ENCODE peak calls at places on chromosomes 6 and 20, in eight cellular contexts. One of them, this sample, is unnamed.

GRCh38 chr20:13024581-13024980 is 15.8 kb downstream of the SPTLC3 start:
- DNase-seq in anterior cingulate cortex: no peak
- DNase-seq in stimulated activated naive CD8-positive, alpha-beta T cell treated with anti-CD3 and anti-CD28 coated beads, Interleukin-15, amount 100 ng/mL, for 72 hours: no peak
- DNase-seq in neural progenitor cell: no peak
- DNase-seq in trophoblast cell: no peak
- DNase-seq in AG08396: no peak
- DNase-seq in activated naive CD8-positive, alpha-beta T cell treated with anti-CD3 and anti-CD28 coated beads, Interleukin-2, amount 50 U/mL, for 24 hours: no peak
- DNase-seq in GM03348: no peak
- DNase-seq in this sample: no peak

GRCh38 chr6:84583784-84584183 is 180.6 kb downstream of the TBX18 start:
- DNase-seq in anterior cingulate cortex: no peak
- DNase-seq in stimulated activated naive CD8-positive, alpha-beta T cell treated with anti-CD3 and anti-CD28 coated beads, Interleukin-15, amount 100 ng/mL, for 72 hours: no peak
- DNase-seq in neural progenitor cell: no peak
- DNase-seq in trophoblast cell: no peak
- DNase-seq in AG08396: peak
- DNase-seq in activated naive CD8-positive, alpha-beta T cell treated with anti-CD3 and anti-CD28 coated beads, Interleukin-2, amount 50 U/mL, for 24 hours: no peak
- DNase-seq in GM03348: no peak
- DNase-seq in this sample: no peak

GRCh38 chr20:39880890-39881289 is 808.1 kb downstream of the MAFB start:
- DNase-seq in anterior cingulate cortex: no peak
- DNase-seq in stimulated activated naive CD8-positive, alpha-beta T cell treated with anti-CD3 and anti-CD28 coated beads, Interleukin-15, amount 100 ng/mL, for 72 hours: no peak
- DNase-seq in neural progenitor cell: no peak
- DNase-seq in trophoblast cell: no peak
- DNase-seq in AG08396: no peak
- DNase-seq in activated naive CD8-positive, alpha-beta T cell treated with anti-CD3 and anti-CD28 coated beads, Interleukin-2, amount 50 U/mL, for 24 hours: no peak
- DNase-seq in GM03348: peak
- DNase-seq in this sample: no peak

GRCh38 chr6:38671885-38672467 is 31.0 kb downstream of the GLO1 start:
- DNase-seq in anterior cingulate cortex: no peak
- DNase-seq in stimulated activated naive CD8-positive, alpha-beta T cell treated with anti-CD3 and anti-CD28 coated beads, Interleukin-15, amount 100 ng/mL, for 72 hours: peak
- DNase-seq in neural progenitor cell: peak
- DNase-seq in trophoblast cell: peak
- DNase-seq in AG08396: peak
- DNase-seq in activated naive CD8-positive, alpha-beta T cell treated with anti-CD3 and anti-CD28 coated beads, Interleukin-2, amount 50 U/mL, for 24 hours: peak
- DNase-seq in GM03348: peak
- DNase-seq in this sample: no peak

GRCh38 chr6:76984572-76984971 is 478.7 kb downstream of the HTR1B start:
- DNase-seq in anterior cingulate cortex: no peak
- DNase-seq in stimulated activated naive CD8-positive, alpha-beta T cell treated with anti-CD3 and anti-CD28 coated beads, Interleukin-15, amount 100 ng/mL, for 72 hours: no peak
- DNase-seq in neural progenitor cell: no peak
- DNase-seq in trophoblast cell: no peak
- DNase-seq in AG08396: no peak
- DNase-seq in activated naive CD8-positive, alpha-beta T cell treated with anti-CD3 and anti-CD28 coated beads, Interleukin-2, amount 50 U/mL, for 24 hours: no peak
- DNase-seq in GM03348: no peak
- DNase-seq in this sample: no peak

GRCh38 chr6:9205645-9206044 is 770.3 kb upstream of the SLC35B3 start:
- DNase-seq in anterior cingulate cortex: no peak
- DNase-seq in stimulated activated naive CD8-positive, alpha-beta T cell treated with anti-CD3 and anti-CD28 coated beads, Interleukin-15, amount 100 ng/mL, for 72 hours: no peak
- DNase-seq in neural progenitor cell: no peak
- DNase-seq in trophoblast cell: no peak
- DNase-seq in AG08396: no peak
- DNase-seq in activated naive CD8-positive, alpha-beta T cell treated with anti-CD3 and anti-CD28 coated beads, Interleukin-2, amount 50 U/mL, for 24 hours: no peak
- DNase-seq in GM03348: no peak
- DNase-seq in this sample: no peak

GRCh38 chr6:138647006-138647405 is 126.6 kb upstream of the CCDC28A start:
- DNase-seq in anterior cingulate cortex: no peak
- DNase-seq in stimulated activated naive CD8-positive, alpha-beta T cell treated with anti-CD3 and anti-CD28 coated beads, Interleukin-15, amount 100 ng/mL, for 72 hours: no peak
- DNase-seq in neural progenitor cell: no peak
- DNase-seq in trophoblast cell: peak
- DNase-seq in AG08396: peak
- DNase-seq in activated naive CD8-positive, alpha-beta T cell treated with anti-CD3 and anti-CD28 coated beads, Interleukin-2, amount 50 U/mL, for 24 hours: no peak
- DNase-seq in GM03348: peak
- DNase-seq in this sample: no peak

GRCh38 chr6:45026003-45026516 is 302.1 kb upstream of the RUNX2 start:
- DNase-seq in anterior cingulate cortex: no peak
- DNase-seq in stimulated activated naive CD8-positive, alpha-beta T cell treated with anti-CD3 and anti-CD28 coated beads, Interleukin-15, amount 100 ng/mL, for 72 hours: no peak
- DNase-seq in neural progenitor cell: no peak
- DNase-seq in trophoblast cell: peak
- DNase-seq in AG08396: no peak
- DNase-seq in activated naive CD8-positive, alpha-beta T cell treated with anti-CD3 and anti-CD28 coated beads, Interleukin-2, amount 50 U/mL, for 24 hours: no peak
- DNase-seq in GM03348: peak
- DNase-seq in this sample: no peak

GRCh38 chr20:63891061-63892002 is 3.6 kb upstream of the DNAJC5 start:
- DNase-seq in anterior cingulate cortex: no peak
- DNase-seq in stimulated activated naive CD8-positive, alpha-beta T cell treated with anti-CD3 and anti-CD28 coated beads, Interleukin-15, amount 100 ng/mL, for 72 hours: no peak
- DNase-seq in neural progenitor cell: no peak
- DNase-seq in trophoblast cell: no peak
- DNase-seq in AG08396: no peak
- DNase-seq in activated naive CD8-positive, alpha-beta T cell treated with anti-CD3 and anti-CD28 coated beads, Interleukin-2, amount 50 U/mL, for 24 hours: no peak
- DNase-seq in GM03348: no peak
- DNase-seq in this sample: no peak

GRCh38 chr6:20575691-20576451 is 41.6 kb downstream of the CDKAL1 start:
- DNase-seq in anterior cingulate cortex: no peak
- DNase-seq in stimulated activated naive CD8-positive, alpha-beta T cell treated with anti-CD3 and anti-CD28 coated beads, Interleukin-15, amount 100 ng/mL, for 72 hours: no peak
- DNase-seq in neural progenitor cell: no peak
- DNase-seq in trophoblast cell: no peak
- DNase-seq in AG08396: no peak
- DNase-seq in activated naive CD8-positive, alpha-beta T cell treated with anti-CD3 and anti-CD28 coated beads, Interleukin-2, amount 50 U/mL, for 24 hours: no peak
- DNase-seq in GM03348: no peak
- DNase-seq in this sample: no peak

GRCh38 chr20:10454135-10454750 is 19.1 kb downstream of the SLX4IP start:
- DNase-seq in anterior cingulate cortex: no peak
- DNase-seq in stimulated activated naive CD8-positive, alpha-beta T cell treated with anti-CD3 and anti-CD28 coated beads, Interleukin-15, amount 100 ng/mL, for 72 hours: no peak
- DNase-seq in neural progenitor cell: no peak
- DNase-seq in trophoblast cell: no peak
- DNase-seq in AG08396: no peak
- DNase-seq in activated naive CD8-positive, alpha-beta T cell treated with anti-CD3 and anti-CD28 coated beads, Interleukin-2, amount 50 U/mL, for 24 hours: no peak
- DNase-seq in GM03348: no peak
- DNase-seq in this sample: no peak

GRCh38 chr6:169984181-169985120 is 233.0 kb downstream of the ERMARD start:
- DNase-seq in anterior cingulate cortex: no peak
- DNase-seq in stimulated activated naive CD8-positive, alpha-beta T cell treated with anti-CD3 and anti-CD28 coated beads, Interleukin-15, amount 100 ng/mL, for 72 hours: no peak
- DNase-seq in neural progenitor cell: no peak
- DNase-seq in trophoblast cell: no peak
- DNase-seq in AG08396: no peak
- DNase-seq in activated naive CD8-positive, alpha-beta T cell treated with anti-CD3 and anti-CD28 coated beads, Interleukin-2, amount 50 U/mL, for 24 hours: no peak
- DNase-seq in GM03348: no peak
- DNase-seq in this sample: peak

GRCh38 chr20:44646641-44647274 is 4.7 kb downstream of the ADA start:
- DNase-seq in anterior cingulate cortex: no peak
- DNase-seq in stimulated activated naive CD8-positive, alpha-beta T cell treated with anti-CD3 and anti-CD28 coated beads, Interleukin-15, amount 100 ng/mL, for 72 hours: no peak
- DNase-seq in neural progenitor cell: no peak
- DNase-seq in trophoblast cell: peak
- DNase-seq in AG08396: peak
- DNase-seq in activated naive CD8-positive, alpha-beta T cell treated with anti-CD3 and anti-CD28 coated beads, Interleukin-2, amount 50 U/mL, for 24 hours: no peak
- DNase-seq in GM03348: peak
- DNase-seq in this sample: peak

GRCh38 chr6:105748737-105749161 is 337.4 kb upstream of the PRDM1 start:
- DNase-seq in anterior cingulate cortex: no peak
- DNase-seq in stimulated activated naive CD8-positive, alpha-beta T cell treated with anti-CD3 and anti-CD28 coated beads, Interleukin-15, amount 100 ng/mL, for 72 hours: no peak
- DNase-seq in neural progenitor cell: no peak
- DNase-seq in trophoblast cell: peak
- DNase-seq in AG08396: peak
- DNase-seq in activated naive CD8-positive, alpha-beta T cell treated with anti-CD3 and anti-CD28 coated beads, Interleukin-2, amount 50 U/mL, for 24 hours: no peak
- DNase-seq in GM03348: no peak
- DNase-seq in this sample: no peak

GRCh38 chr6:158353851-158354508 is 41.7 kb downstream of the TULP4 start:
- DNase-seq in anterior cingulate cortex: no peak
- DNase-seq in stimulated activated naive CD8-positive, alpha-beta T cell treated with anti-CD3 and anti-CD28 coated beads, Interleukin-15, amount 100 ng/mL, for 72 hours: no peak
- DNase-seq in neural progenitor cell: no peak
- DNase-seq in trophoblast cell: no peak
- DNase-seq in AG08396: no peak
- DNase-seq in activated naive CD8-positive, alpha-beta T cell treated with anti-CD3 and anti-CD28 coated beads, Interleukin-2, amount 50 U/mL, for 24 hours: no peak
- DNase-seq in GM03348: no peak
- DNase-seq in this sample: no peak

GRCh38 chr20:23097636-23098580 is 11.8 kb upstream of the CD93 start:
- DNase-seq in anterior cingulate cortex: no peak
- DNase-seq in stimulated activated naive CD8-positive, alpha-beta T cell treated with anti-CD3 and anti-CD28 coated beads, Interleukin-15, amount 100 ng/mL, for 72 hours: no peak
- DNase-seq in neural progenitor cell: no peak
- DNase-seq in trophoblast cell: no peak
- DNase-seq in AG08396: no peak
- DNase-seq in activated naive CD8-positive, alpha-beta T cell treated with anti-CD3 and anti-CD28 coated beads, Interleukin-2, amount 50 U/mL, for 24 hours: no peak
- DNase-seq in GM03348: no peak
- DNase-seq in this sample: no peak

GRCh38 chr6:127516676-127517273 is 2.4 kb downstream of the MTCL3 start:
- DNase-seq in anterior cingulate cortex: peak
- DNase-seq in stimulated activated naive CD8-positive, alpha-beta T cell treated with anti-CD3 and anti-CD28 coated beads, Interleukin-15, amount 100 ng/mL, for 72 hours: no peak
- DNase-seq in neural progenitor cell: peak
- DNase-seq in trophoblast cell: peak
- DNase-seq in AG08396: peak
- DNase-seq in activated naive CD8-positive, alpha-beta T cell treated with anti-CD3 and anti-CD28 coated beads, Interleukin-2, amount 50 U/mL, for 24 hours: peak
- DNase-seq in GM03348: peak
- DNase-seq in this sample: no peak

GRCh38 chr6:51675551-51676275 is 411.7 kb downstream of the PKHD1 start:
- DNase-seq in anterior cingulate cortex: no peak
- DNase-seq in stimulated activated naive CD8-positive, alpha-beta T cell treated with anti-CD3 and anti-CD28 coated beads, Interleukin-15, amount 100 ng/mL, for 72 hours: no peak
- DNase-seq in neural progenitor cell: no peak
- DNase-seq in trophoblast cell: no peak
- DNase-seq in AG08396: no peak
- DNase-seq in activated naive CD8-positive, alpha-beta T cell treated with anti-CD3 and anti-CD28 coated beads, Interleukin-2, amount 50 U/mL, for 24 hours: no peak
- DNase-seq in GM03348: no peak
- DNase-seq in this sample: no peak

GRCh38 chr20:62259294-62259565 is 20.9 kb downstream of the OSBPL2 start:
- DNase-seq in anterior cingulate cortex: no peak
- DNase-seq in stimulated activated naive CD8-positive, alpha-beta T cell treated with anti-CD3 and anti-CD28 coated beads, Interleukin-15, amount 100 ng/mL, for 72 hours: no peak
- DNase-seq in neural progenitor cell: no peak
- DNase-seq in trophoblast cell: no peak
- DNase-seq in AG08396: no peak
- DNase-seq in activated naive CD8-positive, alpha-beta T cell treated with anti-CD3 and anti-CD28 coated beads, Interleukin-2, amount 50 U/mL, for 24 hours: no peak
- DNase-seq in GM03348: no peak
- DNase-seq in this sample: no peak

GRCh38 chr6:116136933-116137340 is 11.0 kb upstream of the COL10A1 start:
- DNase-seq in anterior cingulate cortex: no peak
- DNase-seq in stimulated activated naive CD8-positive, alpha-beta T cell treated with anti-CD3 and anti-CD28 coated beads, Interleukin-15, amount 100 ng/mL, for 72 hours: no peak
- DNase-seq in neural progenitor cell: no peak
- DNase-seq in trophoblast cell: no peak
- DNase-seq in AG08396: no peak
- DNase-seq in activated naive CD8-positive, alpha-beta T cell treated with anti-CD3 and anti-CD28 coated beads, Interleukin-2, amount 50 U/mL, for 24 hours: peak
- DNase-seq in GM03348: no peak
- DNase-seq in this sample: no peak

GRCh38 chr20:42754713-42755112 is 435.0 kb downstream of the PTPRT start:
- DNase-seq in anterior cingulate cortex: no peak
- DNase-seq in stimulated activated naive CD8-positive, alpha-beta T cell treated with anti-CD3 and anti-CD28 coated beads, Interleukin-15, amount 100 ng/mL, for 72 hours: no peak
- DNase-seq in neural progenitor cell: no peak
- DNase-seq in trophoblast cell: no peak
- DNase-seq in AG08396: no peak
- DNase-seq in activated naive CD8-positive, alpha-beta T cell treated with anti-CD3 and anti-CD28 coated beads, Interleukin-2, amount 50 U/mL, for 24 hours: no peak
- DNase-seq in GM03348: no peak
- DNase-seq in this sample: peak

GRCh38 chr6:125810435-125810834 is 19.7 kb downstream of the NCOA7 start:
- DNase-seq in anterior cingulate cortex: no peak
- DNase-seq in stimulated activated naive CD8-positive, alpha-beta T cell treated with anti-CD3 and anti-CD28 coated beads, Interleukin-15, amount 100 ng/mL, for 72 hours: no peak
- DNase-seq in neural progenitor cell: no peak
- DNase-seq in trophoblast cell: no peak
- DNase-seq in AG08396: no peak
- DNase-seq in activated naive CD8-positive, alpha-beta T cell treated with anti-CD3 and anti-CD28 coated beads, Interleukin-2, amount 50 U/mL, for 24 hours: no peak
- DNase-seq in GM03348: no peak
- DNase-seq in this sample: no peak

GRCh38 chr6:165988306-165988756 is 179.3 kb downstream of the TBXT start:
- DNase-seq in anterior cingulate cortex: no peak
- DNase-seq in stimulated activated naive CD8-positive, alpha-beta T cell treated with anti-CD3 and anti-CD28 coated beads, Interleukin-15, amount 100 ng/mL, for 72 hours: no peak
- DNase-seq in neural progenitor cell: peak
- DNase-seq in trophoblast cell: no peak
- DNase-seq in AG08396: no peak
- DNase-seq in activated naive CD8-positive, alpha-beta T cell treated with anti-CD3 and anti-CD28 coated beads, Interleukin-2, amount 50 U/mL, for 24 hours: no peak
- DNase-seq in GM03348: peak
- DNase-seq in this sample: no peak

GRCh38 chr20:571754-572331 is 28.3 kb upstream of the CSNK2A1 start:
- DNase-seq in anterior cingulate cortex: no peak
- DNase-seq in stimulated activated naive CD8-positive, alpha-beta T cell treated with anti-CD3 and anti-CD28 coated beads, Interleukin-15, amount 100 ng/mL, for 72 hours: no peak
- DNase-seq in neural progenitor cell: peak
- DNase-seq in trophoblast cell: peak
- DNase-seq in AG08396: peak
- DNase-seq in activated naive CD8-positive, alpha-beta T cell treated with anti-CD3 and anti-CD28 coated beads, Interleukin-2, amount 50 U/mL, for 24 hours: no peak
- DNase-seq in GM03348: peak
- DNase-seq in this sample: peak

GRCh38 chr6:139373154-139373927 is 1.1 kb downstream of the CITED2 start:
- DNase-seq in anterior cingulate cortex: peak
- DNase-seq in stimulated activated naive CD8-positive, alpha-beta T cell treated with anti-CD3 and anti-CD28 coated beads, Interleukin-15, amount 100 ng/mL, for 72 hours: peak
- DNase-seq in neural progenitor cell: peak
- DNase-seq in trophoblast cell: peak
- DNase-seq in AG08396: peak
- DNase-seq in activated naive CD8-positive, alpha-beta T cell treated with anti-CD3 and anti-CD28 coated beads, Interleukin-2, amount 50 U/mL, for 24 hours: peak
- DNase-seq in GM03348: peak
- DNase-seq in this sample: peak

GRCh38 chr6:152318278-152318677 is 318.9 kb downstream of the SYNE1 start:
- DNase-seq in anterior cingulate cortex: no peak
- DNase-seq in stimulated activated naive CD8-positive, alpha-beta T cell treated with anti-CD3 and anti-CD28 coated beads, Interleukin-15, amount 100 ng/mL, for 72 hours: no peak
- DNase-seq in neural progenitor cell: no peak
- DNase-seq in trophoblast cell: no peak
- DNase-seq in AG08396: peak
- DNase-seq in activated naive CD8-positive, alpha-beta T cell treated with anti-CD3 and anti-CD28 coated beads, Interleukin-2, amount 50 U/mL, for 24 hours: no peak
- DNase-seq in GM03348: peak
- DNase-seq in this sample: no peak

GRCh38 chr6:39430968-39431523 is 108.5 kb upstream of the KCNK16 start:
- DNase-seq in anterior cingulate cortex: no peak
- DNase-seq in stimulated activated naive CD8-positive, alpha-beta T cell treated with anti-CD3 and anti-CD28 coated beads, Interleukin-15, amount 100 ng/mL, for 72 hours: no peak
- DNase-seq in neural progenitor cell: peak
- DNase-seq in trophoblast cell: no peak
- DNase-seq in AG08396: no peak
- DNase-seq in activated naive CD8-positive, alpha-beta T cell treated with anti-CD3 and anti-CD28 coated beads, Interleukin-2, amount 50 U/mL, for 24 hours: peak
- DNase-seq in GM03348: peak
- DNase-seq in this sample: peak

GRCh38 chr20:54726687-54727086 is 251.3 kb downstream of the DOK5 start:
- DNase-seq in anterior cingulate cortex: no peak
- DNase-seq in stimulated activated naive CD8-positive, alpha-beta T cell treated with anti-CD3 and anti-CD28 coated beads, Interleukin-15, amount 100 ng/mL, for 72 hours: no peak
- DNase-seq in neural progenitor cell: no peak
- DNase-seq in trophoblast cell: no peak
- DNase-seq in AG08396: no peak
- DNase-seq in activated naive CD8-positive, alpha-beta T cell treated with anti-CD3 and anti-CD28 coated beads, Interleukin-2, amount 50 U/mL, for 24 hours: no peak
- DNase-seq in GM03348: no peak
- DNase-seq in this sample: no peak

GRCh38 chr6:8556370-8557018 is 121.1 kb upstream of the SLC35B3 start:
- DNase-seq in anterior cingulate cortex: no peak
- DNase-seq in stimulated activated naive CD8-positive, alpha-beta T cell treated with anti-CD3 and anti-CD28 coated beads, Interleukin-15, amount 100 ng/mL, for 72 hours: no peak
- DNase-seq in neural progenitor cell: no peak
- DNase-seq in trophoblast cell: peak
- DNase-seq in AG08396: no peak
- DNase-seq in activated naive CD8-positive, alpha-beta T cell treated with anti-CD3 and anti-CD28 coated beads, Interleukin-2, amount 50 U/mL, for 24 hours: no peak
- DNase-seq in GM03348: no peak
- DNase-seq in this sample: no peak

GRCh38 chr20:37257993-37258392 is 3.6 kb downstream of the GHRH start:
- DNase-seq in anterior cingulate cortex: no peak
- DNase-seq in stimulated activated naive CD8-positive, alpha-beta T cell treated with anti-CD3 and anti-CD28 coated beads, Interleukin-15, amount 100 ng/mL, for 72 hours: no peak
- DNase-seq in neural progenitor cell: peak
- DNase-seq in trophoblast cell: no peak
- DNase-seq in AG08396: no peak
- DNase-seq in activated naive CD8-positive, alpha-beta T cell treated with anti-CD3 and anti-CD28 coated beads, Interleukin-2, amount 50 U/mL, for 24 hours: no peak
- DNase-seq in GM03348: no peak
- DNase-seq in this sample: no peak

GRCh38 chr6:140079328-140079727 is 704.9 kb upstream of the CITED2 start:
- DNase-seq in anterior cingulate cortex: no peak
- DNase-seq in stimulated activated naive CD8-positive, alpha-beta T cell treated with anti-CD3 and anti-CD28 coated beads, Interleukin-15, amount 100 ng/mL, for 72 hours: no peak
- DNase-seq in neural progenitor cell: no peak
- DNase-seq in trophoblast cell: peak
- DNase-seq in AG08396: peak
- DNase-seq in activated naive CD8-positive, alpha-beta T cell treated with anti-CD3 and anti-CD28 coated beads, Interleukin-2, amount 50 U/mL, for 24 hours: no peak
- DNase-seq in GM03348: no peak
- DNase-seq in this sample: peak

This sample was measured in Right ventricle myocardium superior.